ENCODE peak calls at places on chromosomes 11 and 22, in nine cellular contexts. One of them, this sample, is unnamed.

GRCh38 chr11:129704831-129705230 is 110.8 kb upstream of the TMEM45B start:
- ATAC-seq in activated CD8-positive, alpha-beta memory T cell treated with anti-CD3 and anti-CD28 coated beads, Interleukin-2, amount 10 ng/mL, durations not matched to agents 7 days and 5 days: no peak
- ATAC-seq in pancreas: no peak
- ATAC-seq in activated CD4-positive, alpha-beta T cell treated with anti-CD3 and anti-CD28 coated beads for 36 hours: no peak
- ATAC-seq in lower lobe of right lung: no peak
- ATAC-seq in mucosa of descending colon: no peak
- ATAC-seq in SK-N-SH treated with all-trans-retinoic acid at 6 μM for 48 hours: no peak
- ATAC-seq in effector memory CD8-positive, alpha-beta T cell: no peak
- ATAC-seq in right cardiac atrium: no peak
- ATAC-seq in this sample: no peak

GRCh38 chr22:36936362-36937116 is 23.1 kb downstream of the CSF2RB start:
- ATAC-seq in activated CD8-positive, alpha-beta memory T cell treated with anti-CD3 and anti-CD28 coated beads, Interleukin-2, amount 10 ng/mL, durations not matched to agents 7 days and 5 days: no peak
- ATAC-seq in pancreas: no peak
- ATAC-seq in activated CD4-positive, alpha-beta T cell treated with anti-CD3 and anti-CD28 coated beads for 36 hours: no peak
- ATAC-seq in lower lobe of right lung: peak
- ATAC-seq in mucosa of descending colon: no peak
- ATAC-seq in SK-N-SH treated with all-trans-retinoic acid at 6 μM for 48 hours: no peak
- ATAC-seq in effector memory CD8-positive, alpha-beta T cell: no peak
- ATAC-seq in right cardiac atrium: no peak
- ATAC-seq in this sample: no peak

GRCh38 chr11:7492253-7492652 is 6.9 kb downstream of the OLFML1 start:
- ATAC-seq in activated CD8-positive, alpha-beta memory T cell treated with anti-CD3 and anti-CD28 coated beads, Interleukin-2, amount 10 ng/mL, durations not matched to agents 7 days and 5 days: no peak
- ATAC-seq in pancreas: no peak
- ATAC-seq in activated CD4-positive, alpha-beta T cell treated with anti-CD3 and anti-CD28 coated beads for 36 hours: no peak
- ATAC-seq in lower lobe of right lung: no peak
- ATAC-seq in mucosa of descending colon: no peak
- ATAC-seq in SK-N-SH treated with all-trans-retinoic acid at 6 μM for 48 hours: no peak
- ATAC-seq in effector memory CD8-positive, alpha-beta T cell: no peak
- ATAC-seq in right cardiac atrium: peak
- ATAC-seq in this sample: no peak

GRCh38 chr22:17281026-17281809 is 62.0 kb upstream of the ADA2 start:
- ATAC-seq in activated CD8-positive, alpha-beta memory T cell treated with anti-CD3 and anti-CD28 coated beads, Interleukin-2, amount 10 ng/mL, durations not matched to agents 7 days and 5 days: peak
- ATAC-seq in pancreas: no peak
- ATAC-seq in activated CD4-positive, alpha-beta T cell treated with anti-CD3 and anti-CD28 coated beads for 36 hours: peak
- ATAC-seq in lower lobe of right lung: no peak
- ATAC-seq in mucosa of descending colon: no peak
- ATAC-seq in SK-N-SH treated with all-trans-retinoic acid at 6 μM for 48 hours: no peak
- ATAC-seq in effector memory CD8-positive, alpha-beta T cell: no peak
- ATAC-seq in right cardiac atrium: no peak
- ATAC-seq in this sample: peak

GRCh38 chr11:14645985-14646900 is 2.6 kb downstream of the PDE3B start:
- ATAC-seq in activated CD8-positive, alpha-beta memory T cell treated with anti-CD3 and anti-CD28 coated beads, Interleukin-2, amount 10 ng/mL, durations not matched to agents 7 days and 5 days: peak
- ATAC-seq in pancreas: no peak
- ATAC-seq in activated CD4-positive, alpha-beta T cell treated with anti-CD3 and anti-CD28 coated beads for 36 hours: no peak
- ATAC-seq in lower lobe of right lung: no peak
- ATAC-seq in mucosa of descending colon: no peak
- ATAC-seq in SK-N-SH treated with all-trans-retinoic acid at 6 μM for 48 hours: no peak
- ATAC-seq in effector memory CD8-positive, alpha-beta T cell: no peak
- ATAC-seq in right cardiac atrium: no peak
- ATAC-seq in this sample: peak

GRCh38 chr11:80524330-80524729 is 1083.5 kb upstream of the TENM4 start:
- ATAC-seq in activated CD8-positive, alpha-beta memory T cell treated with anti-CD3 and anti-CD28 coated beads, Interleukin-2, amount 10 ng/mL, durations not matched to agents 7 days and 5 days: no peak
- ATAC-seq in pancreas: no peak
- ATAC-seq in activated CD4-positive, alpha-beta T cell treated with anti-CD3 and anti-CD28 coated beads for 36 hours: no peak
- ATAC-seq in lower lobe of right lung: no peak
- ATAC-seq in mucosa of descending colon: peak
- ATAC-seq in SK-N-SH treated with all-trans-retinoic acid at 6 μM for 48 hours: no peak
- ATAC-seq in effector memory CD8-positive, alpha-beta T cell: no peak
- ATAC-seq in right cardiac atrium: no peak
- ATAC-seq in this sample: no peak

GRCh38 chr22:25021409-25021808 is 68.9 kb downstream of the KIAA1671 start:
- ATAC-seq in activated CD8-positive, alpha-beta memory T cell treated with anti-CD3 and anti-CD28 coated beads, Interleukin-2, amount 10 ng/mL, durations not matched to agents 7 days and 5 days: no peak
- ATAC-seq in pancreas: peak
- ATAC-seq in activated CD4-positive, alpha-beta T cell treated with anti-CD3 and anti-CD28 coated beads for 36 hours: no peak
- ATAC-seq in lower lobe of right lung: no peak
- ATAC-seq in mucosa of descending colon: no peak
- ATAC-seq in SK-N-SH treated with all-trans-retinoic acid at 6 μM for 48 hours: no peak
- ATAC-seq in effector memory CD8-positive, alpha-beta T cell: no peak
- ATAC-seq in right cardiac atrium: no peak
- ATAC-seq in this sample: no peak

GRCh38 chr11:2777871-2778629 is 78.3 kb upstream of the KCNQ1OT1 start:
- ATAC-seq in activated CD8-positive, alpha-beta memory T cell treated with anti-CD3 and anti-CD28 coated beads, Interleukin-2, amount 10 ng/mL, durations not matched to agents 7 days and 5 days: no peak
- ATAC-seq in pancreas: peak
- ATAC-seq in activated CD4-positive, alpha-beta T cell treated with anti-CD3 and anti-CD28 coated beads for 36 hours: no peak
- ATAC-seq in lower lobe of right lung: no peak
- ATAC-seq in mucosa of descending colon: no peak
- ATAC-seq in SK-N-SH treated with all-trans-retinoic acid at 6 μM for 48 hours: peak
- ATAC-seq in effector memory CD8-positive, alpha-beta T cell: no peak
- ATAC-seq in right cardiac atrium: peak
- ATAC-seq in this sample: no peak